ENCODE peak calls at places on chromosomes 16 and 17, in six cellular contexts. One of them, this sample, is unnamed.

GRCh38 chr16:30927789-30928378 is 4.5 kb downstream of the FBXL19 start:
- DNase-seq in Caco-2: peak; percentile 69
- DNase-seq in adipocyte: peak; percentile 38
- DNase-seq in GM23248: peak; percentile 59
- DNase-seq in uterus: peak; percentile 52
- DNase-seq in tibial nerve: no peak
- DNase-seq in this sample: no peak

GRCh38 chr17:64097196-64097936 is 32.6 kb downstream of the ERN1 start:
- DNase-seq in Caco-2: no peak
- DNase-seq in adipocyte: peak; percentile 55
- DNase-seq in GM23248: peak; percentile 69
- DNase-seq in uterus: peak; percentile 35
- DNase-seq in tibial nerve: no peak
- DNase-seq in this sample: no peak

GRCh38 chr16:67678354-67679023 is 11.9 kb downstream of the C16orf86 start:
- DNase-seq in Caco-2: peak; percentile 43
- DNase-seq in adipocyte: no peak
- DNase-seq in GM23248: no peak
- DNase-seq in uterus: no peak
- DNase-seq in tibial nerve: no peak
- DNase-seq in this sample: no peak

GRCh38 chr17:3879181-3879580 is 13.7 kb downstream of the CAMKK1 start:
- DNase-seq in Caco-2: no peak
- DNase-seq in adipocyte: peak; percentile 68
- DNase-seq in GM23248: peak; percentile 85
- DNase-seq in uterus: no peak
- DNase-seq in tibial nerve: no peak
- DNase-seq in this sample: no peak

GRCh38 chr17:41600318-41600717 is 12.2 kb downstream of the KRT16 start:
- DNase-seq in Caco-2: no peak
- DNase-seq in adipocyte: no peak
- DNase-seq in GM23248: no peak
- DNase-seq in uterus: no peak
- DNase-seq in tibial nerve: no peak
- DNase-seq in this sample: no peak

GRCh38 chr17:63967953-63968352 is 4.8 kb downstream of the SCN4A start:
- DNase-seq in Caco-2: no peak
- DNase-seq in adipocyte: no peak
- DNase-seq in GM23248: no peak
- DNase-seq in uterus: no peak
- DNase-seq in tibial nerve: no peak
- DNase-seq in this sample: no peak

GRCh38 chr16:80852261-80852872 is 48.0 kb upstream of the CDYL2 start:
- DNase-seq in Caco-2: peak; percentile 57
- DNase-seq in adipocyte: peak; percentile 8
- DNase-seq in GM23248: peak; percentile 43
- DNase-seq in uterus: no peak
- DNase-seq in tibial nerve: no peak
- DNase-seq in this sample: no peak

GRCh38 chr16:48014349-48015135 is 141.3 kb downstream of the ABCC12 start:
- DNase-seq in Caco-2: no peak
- DNase-seq in adipocyte: no peak
- DNase-seq in GM23248: peak; percentile 5
- DNase-seq in uterus: no peak
- DNase-seq in tibial nerve: no peak
- DNase-seq in this sample: no peak

GRCh38 chr17:46011711-46012505 is 12.9 kb downstream of the STH start:
- DNase-seq in Caco-2: no peak
- DNase-seq in adipocyte: no peak
- DNase-seq in GM23248: no peak
- DNase-seq in uterus: no peak
- DNase-seq in tibial nerve: no peak
- DNase-seq in this sample: no peak

GRCh38 chr16:81973737-81974136 is 37.5 kb downstream of the SDR42E1 start:
- DNase-seq in Caco-2: no peak
- DNase-seq in adipocyte: no peak
- DNase-seq in GM23248: no peak
- DNase-seq in uterus: no peak
- DNase-seq in tibial nerve: no peak
- DNase-seq in this sample: no peak

GRCh38 chr16:81971853-81972252 is 39.4 kb downstream of the SDR42E1 start:
- DNase-seq in Caco-2: no peak
- DNase-seq in adipocyte: no peak
- DNase-seq in GM23248: no peak
- DNase-seq in uterus: no peak
- DNase-seq in tibial nerve: no peak
- DNase-seq in this sample: no peak

GRCh38 chr16:81975637-81976036 is 35.6 kb downstream of the SDR42E1 start:
- DNase-seq in Caco-2: no peak
- DNase-seq in adipocyte: no peak
- DNase-seq in GM23248: no peak
- DNase-seq in uterus: no peak
- DNase-seq in tibial nerve: no peak
- DNase-seq in this sample: no peak
- H3K9me3 ChIP-seq in Caco-2: no peaks in the 10 kb centered on the region
- H3K9me3 ChIP-seq in adipocyte: peaks cover 31% of the 10 kb centered on the region
- H3K9me3 ChIP-seq in GM23248: peaks cover 6% of the 10 kb centered on the region
- H3K9me3 ChIP-seq in uterus: no peaks in the 10 kb centered on the region
- H3K9me3 ChIP-seq in tibial nerve: peaks cover 72% of the 10 kb centered on the region
- H3K9me3 ChIP-seq in this sample: peaks cover 4% of the 10 kb centered on the region

DNA sequence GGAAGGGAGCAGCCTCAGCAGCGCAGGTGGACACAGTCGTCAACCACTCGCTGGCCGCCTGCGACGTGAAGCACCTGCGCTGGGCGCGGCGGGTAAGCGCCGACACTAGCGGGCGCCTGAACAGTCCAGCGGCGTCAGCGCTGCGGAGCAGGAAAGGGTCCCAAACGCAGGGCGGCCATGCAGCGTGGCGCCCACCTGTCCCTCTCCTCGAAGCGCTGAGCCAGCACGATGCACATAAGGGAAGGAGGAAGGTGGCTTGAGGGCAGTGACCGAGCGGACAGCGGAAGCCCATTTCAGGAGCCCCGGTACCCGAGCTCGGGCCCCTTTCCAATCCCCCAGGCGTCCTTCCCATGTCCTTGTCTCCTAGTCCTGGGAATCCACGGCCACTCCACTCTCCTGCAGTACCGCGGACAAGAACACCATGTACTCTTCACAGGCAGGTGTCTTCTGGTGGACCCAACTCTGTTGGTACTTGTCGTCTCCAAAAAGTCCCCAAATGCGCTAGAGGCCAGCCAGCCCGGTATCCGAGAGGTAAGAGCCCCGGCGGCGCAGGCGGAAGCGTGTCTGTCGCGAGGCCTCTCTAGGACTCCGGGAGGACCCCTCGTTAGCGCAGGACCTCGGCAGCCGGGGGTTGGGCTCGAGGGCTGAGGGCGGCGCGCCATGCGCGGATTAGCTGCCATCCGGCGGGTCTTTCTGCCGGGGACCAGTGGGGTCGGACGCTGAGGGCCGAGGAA is 14.4 kb downstream of the ZNF232 start:
- DNase-seq in Caco-2: no peak
- DNase-seq in adipocyte: no peak
- DNase-seq in GM23248: no peak
- DNase-seq in uterus: peak; percentile 44
- DNase-seq in tibial nerve: no peak
- DNase-seq in this sample: no peak
- H3K9me3 ChIP-seq in Caco-2: peaks cover 2% of the 10 kb centered on the region
- H3K9me3 ChIP-seq in adipocyte: peaks cover 86% of the 10 kb centered on the region
- H3K9me3 ChIP-seq in GM23248: peaks cover 7% of the 10 kb centered on the region
- H3K9me3 ChIP-seq in uterus: no peaks in the 10 kb centered on the region
- H3K9me3 ChIP-seq in tibial nerve: peaks cover 67% of the 10 kb centered on the region
- H3K9me3 ChIP-seq in this sample: peaks cover 27% of the 10 kb centered on the region

GRCh38 chr17:56599093-56599492 is 5.6 kb downstream of the NOG start:
- DNase-seq in Caco-2: no peak
- DNase-seq in adipocyte: no peak
- DNase-seq in GM23248: no peak
- DNase-seq in uterus: no peak
- DNase-seq in tibial nerve: no peak
- DNase-seq in this sample: no peak
- H3K9me3 ChIP-seq in Caco-2: no peaks in the 10 kb centered on the region
- H3K9me3 ChIP-seq in adipocyte: no peaks in the 10 kb centered on the region
- H3K9me3 ChIP-seq in GM23248: no peaks in the 10 kb centered on the region
- H3K9me3 ChIP-seq in uterus: no peaks in the 10 kb centered on the region
- H3K9me3 ChIP-seq in tibial nerve: no peaks in the 10 kb centered on the region
- H3K9me3 ChIP-seq in this sample: no peaks in the 10 kb centered on the region

DNA sequence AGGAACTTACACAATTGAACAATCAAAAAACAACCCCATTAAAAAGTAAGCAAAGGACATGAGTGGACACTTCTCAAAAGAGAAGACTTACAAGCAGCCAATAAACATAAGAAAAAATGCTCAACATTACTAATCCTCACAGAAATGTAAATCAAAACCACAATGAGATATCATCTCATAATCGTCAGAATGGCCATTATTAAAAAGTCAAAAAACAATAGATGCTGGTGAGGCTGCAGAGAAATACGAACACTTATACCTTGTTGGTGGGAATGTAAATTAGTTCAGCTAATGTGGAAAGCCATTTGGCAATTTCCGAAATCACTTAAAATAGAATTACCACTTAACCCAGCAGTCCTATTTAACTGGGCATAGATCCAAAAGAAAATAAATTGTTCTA is 301.9 kb upstream of the KCNJ16 start:
- DNase-seq in Caco-2: no peak
- DNase-seq in adipocyte: no peak
- DNase-seq in GM23248: no peak
- DNase-seq in uterus: no peak
- DNase-seq in tibial nerve: no peak
- DNase-seq in this sample: no peak
- H3K9me3 ChIP-seq in Caco-2: no peaks in the 10 kb centered on the region
- H3K9me3 ChIP-seq in adipocyte: no peaks in the 10 kb centered on the region
- H3K9me3 ChIP-seq in GM23248: no peaks in the 10 kb centered on the region
- H3K9me3 ChIP-seq in uterus: no peaks in the 10 kb centered on the region
- H3K9me3 ChIP-seq in tibial nerve: no peaks in the 10 kb centered on the region
- H3K9me3 ChIP-seq in this sample: no peaks in the 10 kb centered on the region

GRCh38 chr17:82952019-82952418 is 112.2 kb upstream of the ZNF750 start:
- DNase-seq in Caco-2: no peak
- DNase-seq in adipocyte: no peak
- DNase-seq in GM23248: no peak
- DNase-seq in uterus: no peak
- DNase-seq in tibial nerve: no peak
- DNase-seq in this sample: no peak
- H3K9me3 ChIP-seq in Caco-2: peaks cover 4% of the 10 kb centered on the region
- H3K9me3 ChIP-seq in adipocyte: peaks cover 7% of the 10 kb centered on the region
- H3K9me3 ChIP-seq in GM23248: no peaks in the 10 kb centered on the region
- H3K9me3 ChIP-seq in uterus: no peaks in the 10 kb centered on the region
- H3K9me3 ChIP-seq in tibial nerve: peaks cover 70% of the 10 kb centered on the region
- H3K9me3 ChIP-seq in this sample: no peaks in the 10 kb centered on the region

GRCh38 chr17:26818736-26819135 is 475.2 kb upstream of the WSB1 start:
- DNase-seq in Caco-2: no peak
- DNase-seq in adipocyte: peak; percentile 0
- DNase-seq in GM23248: no peak
- DNase-seq in uterus: no peak
- DNase-seq in tibial nerve: no peak
- DNase-seq in this sample: no peak
- H3K9me3 ChIP-seq in Caco-2: peaks cover 36% of the 10 kb centered on the region
- H3K9me3 ChIP-seq in adipocyte: peaks cover 34% of the 10 kb centered on the region
- H3K9me3 ChIP-seq in GM23248: no peaks in the 10 kb centered on the region
- H3K9me3 ChIP-seq in uterus: no peaks in the 10 kb centered on the region
- H3K9me3 ChIP-seq in tibial nerve: peaks cover 90% of the 10 kb centered on the region
- H3K9me3 ChIP-seq in this sample: peaks cover 36% of the 10 kb centered on the region

GRCh38 chr17:49183341-49183740 is 27.0 kb downstream of the GNGT2 start:
- DNase-seq in Caco-2: no peak
- DNase-seq in adipocyte: no peak
- DNase-seq in GM23248: no peak
- DNase-seq in uterus: no peak
- DNase-seq in tibial nerve: no peak
- DNase-seq in this sample: no peak

GRCh38 chr17:49180998-49181635 is 29.3 kb downstream of the GNGT2 start:
- DNase-seq in Caco-2: no peak
- DNase-seq in adipocyte: no peak
- DNase-seq in GM23248: no peak
- DNase-seq in uterus: no peak
- DNase-seq in tibial nerve: no peak
- DNase-seq in this sample: no peak

GRCh38 chr17:49180303-49180702 is 30.1 kb downstream of the GNGT2 start:
- DNase-seq in Caco-2: peak; percentile 66
- DNase-seq in adipocyte: peak; percentile 79
- DNase-seq in GM23248: peak; percentile 74
- DNase-seq in uterus: peak; percentile 26
- DNase-seq in tibial nerve: peak; percentile 40
- DNase-seq in this sample: peak; percentile 49

GRCh38 chr17:49187301-49187700 is 23.1 kb downstream of the GNGT2 start:
- DNase-seq in Caco-2: no peak
- DNase-seq in adipocyte: no peak
- DNase-seq in GM23248: no peak
- DNase-seq in uterus: no peak
- DNase-seq in tibial nerve: no peak
- DNase-seq in this sample: no peak

DNA sequence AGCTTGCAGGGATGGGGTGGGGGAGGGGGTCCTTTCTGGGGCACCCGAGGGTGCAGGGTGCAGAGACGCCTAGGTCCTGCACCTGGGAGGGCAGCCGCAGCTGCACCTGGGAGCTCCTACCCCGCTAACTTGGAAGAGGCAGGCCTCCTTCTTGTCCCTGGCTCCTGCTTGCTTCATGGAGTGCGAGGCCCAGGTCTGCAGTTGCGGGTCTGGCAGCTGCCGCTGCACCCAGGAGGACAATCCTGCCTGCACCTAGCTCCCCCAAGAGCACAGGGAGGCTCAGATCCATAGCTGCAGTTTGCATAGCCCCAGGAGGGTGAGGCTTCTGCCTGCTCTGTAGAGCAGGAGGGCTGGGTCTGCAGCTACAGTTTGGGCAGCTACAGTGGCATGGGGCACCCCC is 26.6 kb downstream of the GNGT2 start:
- DNase-seq in Caco-2: no peak
- DNase-seq in adipocyte: no peak
- DNase-seq in GM23248: no peak
- DNase-seq in uterus: no peak
- DNase-seq in tibial nerve: no peak
- DNase-seq in this sample: no peak
- H3K9me3 ChIP-seq in Caco-2: peaks cover 56% of the 10 kb centered on the region
- H3K9me3 ChIP-seq in adipocyte: peaks cover 7% of the 10 kb centered on the region
- H3K9me3 ChIP-seq in GM23248: no peaks in the 10 kb centered on the region
- H3K9me3 ChIP-seq in uterus: no peaks in the 10 kb centered on the region
- H3K9me3 ChIP-seq in tibial nerve: peaks cover 4% of the 10 kb centered on the region
- H3K9me3 ChIP-seq in this sample: no peaks in the 10 kb centered on the region